ENCODE peak calls at places on chromosomes 12 and 14, in ten cellular contexts. W is stimulated activated CD8-positive, alpha-beta memory T cell treated with anti-CD3 and anti-CD28 coated beads, Interleukin-2, amount 100 ng/mL, for 48 hours; A is sciatic nerve; G is thoracic aorta; R is NCI-H774; K is activated CD4-positive, alpha-beta T cell treated with anti-CD3 and anti-CD28 coated beads, Interleukin-2, amount 10 ng/mL, durations not matched to agents 7 days and 5 days; S is aorta; E is T47D; T is esophagus squamous epithelium; H is NCI-H2081. V is an unnamed sample.

GRCh38 chr12:2959194-2959507 is at the start of gene TEAD4:
- DNase-seq in W (no peak), A (peak; percentile 77), G (no peak), R (peak; percentile 71), K (peak; percentile 9), S (peak; percentile 74), E (peak; percentile 96), T (no peak), H (peak; percentile 44), V (peak; percentile 95)

GRCh38 chr12:16599081-16599480 is 6.9 kb downstream of the LMO3 start:
- DNase-seq in W (no peak), A (no peak), G (no peak), R (peak; percentile 45), K (no peak), S (no peak), E (no peak), T (no peak), H (peak; percentile 31), V (no peak)

GRCh38 chr12:54448344-54448743 is 25.1 kb downstream of the GTSF1 start:
- DNase-seq in W (no peak), A (no peak), G (no peak), R (no peak), K (no peak), S (no peak), E (no peak), T (no peak), H (no peak), V (no peak)

GRCh38 chr12:99131761-99132199 is 486.7 kb downstream of the APAF1 start:
- DNase-seq in W (no peak), A (no peak), G (no peak), R (no peak), K (no peak), S (peak; percentile 68), E (no peak), T (no peak), H (no peak), V (no peak)

GRCh38 chr14:100547633-100548294 is 39.5 kb downstream of the BEGAIN start:
- DNase-seq in W (peak; percentile 25), A (no peak), G (no peak), R (peak; percentile 20), K (peak; percentile 10), S (peak; percentile 85), E (peak; percentile 78), T (no peak), H (peak; percentile 46), V (no peak)

GRCh38 chr12:110245278-110245868 is 35.7 kb upstream of the ATP2A2 start:
- DNase-seq in W (peak; percentile 19), A (no peak), G (no peak), R (peak; percentile 8), K (peak; percentile 64), S (no peak), E (peak; percentile 43), T (no peak), H (no peak), V (no peak)

GRCh38 chr14:106578479-106578878 is 1052.1 kb downstream of the TMEM121 start:
- DNase-seq in W (no peak), A (no peak), G (no peak), R (no peak), K (no peak), S (no peak), E (no peak), T (no peak), H (no peak), V (no peak)

GRCh38 chr12:43151406-43152080 is 400.5 kb downstream of the ADAMTS20 start:
- DNase-seq in W (no peak), A (no peak), G (no peak), R (no peak), K (no peak), S (no peak), E (no peak), T (no peak), H (no peak), V (no peak)

GRCh38 chr14:23579311-23579630 is 681 bp upstream of the JPH4 start:
- DNase-seq in W (no peak), A (no peak), G (no peak), R (no peak), K (no peak), S (no peak), E (no peak), T (no peak), H (no peak), V (no peak)

GRCh38 chr12:30630378-30631285 is 65.0 kb downstream of the IPO8 start:
- DNase-seq in W (no peak), A (no peak), G (no peak), R (no peak), K (no peak), S (no peak), E (no peak), T (no peak), H (no peak), V (no peak)

GRCh38 chr14:49924852-49925251 is 32.0 kb downstream of the ARF6 start:
- DNase-seq in W (no peak), A (no peak), G (no peak), R (no peak), K (no peak), S (no peak), E (no peak), T (no peak), H (no peak), V (no peak)

GRCh38 chr12:28223853-28224252 is 33.6 kb downstream of the CCDC91 start:
- DNase-seq in W (no peak), A (no peak), G (no peak), R (no peak), K (no peak), S (no peak), E (no peak), T (no peak), H (no peak), V (no peak)

GRCh38 chr12:106978035-106978800 is 8.7 kb downstream of the MTERF2 start:
- DNase-seq in W (no peak), A (peak; percentile 79), G (no peak), R (peak; percentile 53), K (no peak), S (peak; percentile 65), E (no peak), T (no peak), H (peak; percentile 37), V (no peak)

GRCh38 chr12:6534914-6535696 is 788 bp downstream of the GAPDH start:
- DNase-seq in W (peak; percentile 70), A (peak; percentile 85), G (no peak), R (peak; percentile 66), K (peak; percentile 78), S (peak; percentile 88), E (peak; percentile 31), T (no peak), H (peak; percentile 78), V (peak; percentile 91)

GRCh38 chr12:100797246-100797645 is 2.7 kb downstream of the ANO4 start:
- DNase-seq in W (no peak), A (no peak), G (no peak), R (no peak), K (no peak), S (no peak), E (no peak), T (no peak), H (no peak), V (no peak)

GRCh38 chr12:78062781-78063180 is 232.1 kb downstream of the NAV3 start:
- DNase-seq in W (no peak), A (no peak), G (no peak), R (peak; percentile 12), K (no peak), S (peak; percentile 42), E (no peak), T (no peak), H (no peak), V (no peak)

GRCh38 chr14:69901113-69901951 is 22.1 kb downstream of the SMOC1 start:
- DNase-seq in W (no peak), A (no peak), G (no peak), R (no peak), K (no peak), S (no peak), E (no peak), T (no peak), H (no peak), V (no peak)

GRCh38 chr14:102616318-102616717 is 23.9 kb downstream of the RCOR1 start:
- DNase-seq in W (no peak), A (no peak), G (no peak), R (no peak), K (no peak), S (no peak), E (no peak), T (no peak), H (no peak), V (no peak)

GRCh38 chr12:7361271-7361670 is 57.4 kb downstream of the ACSM4 start:
- DNase-seq in W (no peak), A (no peak), G (no peak), R (no peak), K (no peak), S (no peak), E (no peak), T (no peak), H (no peak), V (no peak)

GRCh38 chr12:6181583-6182278 is 18.5 kb upstream of the CD9 start:
- DNase-seq in W (no peak), A (no peak), G (no peak), R (no peak), K (no peak), S (no peak), E (no peak), T (no peak), H (no peak), V (no peak)

GRCh38 chr12:32126720-32127119 is 20.1 kb downstream of the BICD1 start:
- DNase-seq in W (no peak), A (no peak), G (no peak), R (no peak), K (no peak), S (no peak), E (peak; percentile 38), T (no peak), H (no peak), V (no peak)

GRCh38 chr12:3122841-3123678 is 45.9 kb downstream of the TSPAN9 start:
- DNase-seq in W (no peak), A (no peak), G (peak; percentile 49), R (no peak), K (no peak), S (peak; percentile 79), E (peak; percentile 52), T (no peak), H (peak; percentile 50), V (peak; percentile 64)

GRCh38 chr14:53331247-53331646 is 178.1 kb upstream of the DDHD1 start:
- DNase-seq in W (no peak), A (no peak), G (no peak), R (no peak), K (no peak), S (no peak), E (no peak), T (no peak), H (no peak), V (no peak)

GRCh38 chr12:112188130-112188830 is 62.9 kb downstream of the TRAFD1 start:
- DNase-seq in W (no peak), A (no peak), G (no peak), R (no peak), K (no peak), S (no peak), E (no peak), T (no peak), H (no peak), V (no peak)

GRCh38 chr12:91778938-91779400 is 366.7 kb downstream of the BTG1 start:
- DNase-seq in W (peak; percentile 5), A (no peak), G (peak; percentile 3), R (no peak), K (peak; percentile 39), S (no peak), E (no peak), T (no peak), H (no peak), V (no peak)

GRCh38 chr12:31600764-31601163 is 9.8 kb upstream of the DENND5B start:
- DNase-seq in W (no peak), A (no peak), G (no peak), R (no peak), K (no peak), S (no peak), E (no peak), T (no peak), H (no peak), V (no peak)

GRCh38 chr12:53299101-53299453 is 418 bp upstream of the MYG1 start:
- DNase-seq in W (no peak), A (no peak), G (no peak), R (no peak), K (peak; percentile 53), S (peak; percentile 58), E (no peak), T (no peak), H (no peak), V (no peak)

GRCh38 chr14:23530360-23531055 is 21.1 kb downstream of the ZFHX2 start:
- DNase-seq in W (no peak), A (no peak), G (no peak), R (no peak), K (no peak), S (no peak), E (no peak), T (no peak), H (no peak), V (no peak)

V was measured in chondrocyte.